ENCODE peak calls at places on chromosomes 3 and 15, in nine cellular contexts. Q, H, X, L, S, Y, A, E and O are unnamed samples.

GRCh38 chr15:85312925-85313324 is 67.5 kb upstream of the AKAP13 start:
- DNase-seq in Q (peak), H (no peak), X (peak), L (peak), S (no peak), Y (no peak), A (peak), E (no peak), O (no peak)

GRCh38 chr3:30970183-30970582 is 75.7 kb upstream of the GADL1 start:
- DNase-seq in Q (peak), H (no peak), X (no peak), L (peak), S (no peak), Y (no peak), A (no peak), E (no peak), O (no peak)

GRCh38 chr3:140276698-140277097 is 341.7 kb downstream of the CLSTN2 start:
- DNase-seq in Q (peak), H (no peak), X (peak), L (no peak), S (no peak), Y (no peak), A (no peak), E (no peak), O (no peak)

GRCh38 chr3:179375091-179375999 is 27.8 kb downstream of the MFN1 start:
- DNase-seq in Q (no peak), H (no peak), X (no peak), L (no peak), S (no peak), Y (no peak), A (no peak), E (no peak), O (no peak)

GRCh38 chr15:68210821-68211655 is 5.9 kb upstream of the CALML4 start:
- DNase-seq in Q (peak), H (no peak), X (no peak), L (peak), S (no peak), Y (no peak), A (peak), E (peak), O (peak)

GRCh38 chr3:141465221-141465620 is 21.6 kb upstream of the RASA2 start:
- DNase-seq in Q (peak), H (no peak), X (no peak), L (no peak), S (no peak), Y (no peak), A (no peak), E (no peak), O (no peak)

GRCh38 chr3:153818338-153818737 is 302.9 kb upstream of the ARHGEF26 start:
- DNase-seq in Q (no peak), H (no peak), X (no peak), L (no peak), S (no peak), Y (no peak), A (no peak), E (no peak), O (no peak)

GRCh38 chr3:128188326-128188725 is 35.0 kb downstream of the EEFSEC start:
- DNase-seq in Q (no peak), H (no peak), X (no peak), L (no peak), S (no peak), Y (no peak), A (no peak), E (no peak), O (peak)

GRCh38 chr3:143961351-143961750 is 10.3 kb upstream of the DIPK2A start:
- DNase-seq in Q (no peak), H (no peak), X (no peak), L (no peak), S (no peak), Y (no peak), A (no peak), E (no peak), O (no peak)

GRCh38 chr3:171175840-171176239 is 149.3 kb upstream of the SLC2A2 start:
- DNase-seq in Q (peak), H (no peak), X (no peak), L (no peak), S (no peak), Y (no peak), A (no peak), E (no peak), O (no peak)

GRCh38 chr3:190481779-190482178 is 32.1 kb upstream of the TMEM207 start:
- DNase-seq in Q (peak), H (no peak), X (no peak), L (no peak), S (no peak), Y (no peak), A (no peak), E (no peak), O (no peak)

GRCh38 chr3:22378869-22379268 is 627.9 kb upstream of the ZNF385D start:
- DNase-seq in Q (no peak), H (no peak), X (no peak), L (no peak), S (no peak), Y (no peak), A (no peak), E (no peak), O (no peak)

GRCh38 chr3:46114324-46114988 is 87.2 kb upstream of the XCR1 start:
- DNase-seq in Q (peak), H (no peak), X (peak), L (no peak), S (peak), Y (no peak), A (peak), E (no peak), O (no peak)

GRCh38 chr3:14366233-14366632 is 36.2 kb upstream of the SLC6A6 start:
- DNase-seq in Q (no peak), H (no peak), X (no peak), L (no peak), S (no peak), Y (no peak), A (no peak), E (no peak), O (no peak)

GRCh38 chr15:74664028-74664616 is 31.7 kb downstream of the EDC3 start:
- DNase-seq in Q (peak), H (no peak), X (peak), L (no peak), S (no peak), Y (no peak), A (peak), E (no peak), O (peak)

GRCh38 chr3:50525987-50526386 is 22.6 kb upstream of the CACNA2D2 start:
- DNase-seq in Q (peak), H (peak), X (peak), L (peak), S (no peak), Y (no peak), A (peak), E (peak), O (peak)

GRCh38 chr3:191470543-191470942 is 9.6 kb downstream of the PYDC2 start:
- DNase-seq in Q (no peak), H (no peak), X (no peak), L (no peak), S (no peak), Y (no peak), A (no peak), E (no peak), O (no peak)

GRCh38 chr15:25408929-25409328 is 29.9 kb downstream of the UBE3A start:
- DNase-seq in Q (peak), H (no peak), X (no peak), L (no peak), S (no peak), Y (no peak), A (no peak), E (no peak), O (no peak)

GRCh38 chr3:8629151-8630021 is 15.2 kb downstream of the SSUH2 start:
- DNase-seq in Q (peak), H (peak), X (peak), L (no peak), S (peak), Y (no peak), A (no peak), E (no peak), O (peak)

GRCh38 chr15:55204464-55204863 is 7.7 kb upstream of the RSL24D1 start:
- DNase-seq in Q (no peak), H (no peak), X (no peak), L (no peak), S (no peak), Y (no peak), A (no peak), E (no peak), O (no peak)

GRCh38 chr15:68224546-68225250 is 4.8 kb downstream of the CLN6 start:
- DNase-seq in Q (no peak), H (peak), X (no peak), L (no peak), S (no peak), Y (no peak), A (no peak), E (peak), O (no peak)

GRCh38 chr3:10185804-10186762 is 21.4 kb downstream of the IRAK2 start:
- DNase-seq in Q (no peak), H (no peak), X (no peak), L (no peak), S (no peak), Y (no peak), A (no peak), E (no peak), O (no peak)

GRCh38 chr15:95266481-95267061 is 1035.2 kb downstream of the MCTP2 start:
- DNase-seq in Q (peak), H (no peak), X (no peak), L (no peak), S (no peak), Y (no peak), A (no peak), E (no peak), O (no peak)

GRCh38 chr3:14391033-14391432 is 11.4 kb upstream of the SLC6A6 start:
- DNase-seq in Q (peak), H (peak), X (peak), L (no peak), S (no peak), Y (no peak), A (peak), E (no peak), O (no peak)

GRCh38 chr3:131903988-131904415 is 130.8 kb downstream of the CPNE4 start:
- DNase-seq in Q (peak), H (no peak), X (peak), L (no peak), S (peak), Y (no peak), A (peak), E (no peak), O (no peak)

GRCh38 chr3:33855884-33856546 is 57.6 kb downstream of the PDCD6IP start:
- DNase-seq in Q (peak), H (no peak), X (peak), L (no peak), S (no peak), Y (no peak), A (no peak), E (no peak), O (no peak)

GRCh38 chr3:144119611-144120010 is 148.0 kb downstream of the DIPK2A start:
- DNase-seq in Q (no peak), H (no peak), X (no peak), L (no peak), S (no peak), Y (no peak), A (no peak), E (no peak), O (no peak)

GRCh38 chr3:125692361-125692760 is 97.1 kb upstream of the OSBPL11 start:
- DNase-seq in Q (no peak), H (no peak), X (no peak), L (no peak), S (no peak), Y (no peak), A (no peak), E (no peak), O (no peak)

GRCh38 chr3:192831801-192832347 is 85.8 kb downstream of the MB21D2 start:
- DNase-seq in Q (peak), H (no peak), X (no peak), L (no peak), S (no peak), Y (no peak), A (no peak), E (no peak), O (no peak)

GRCh38 chr15:84823580-84823878 is 6.4 kb downstream of the ALPK3 start:
- DNase-seq in Q (no peak), H (no peak), X (no peak), L (no peak), S (no peak), Y (no peak), A (no peak), E (no peak), O (no peak)

GRCh38 chr3:42937334-42937733 is 31.4 kb downstream of the ZNF662 start:
- DNase-seq in Q (no peak), H (no peak), X (no peak), L (no peak), S (no peak), Y (no peak), A (no peak), E (no peak), O (no peak)

GRCh38 chr3:55750525-55750924 is 263.4 kb upstream of the WNT5A start:
- DNase-seq in Q (peak), H (peak), X (peak), L (no peak), S (peak), Y (no peak), A (no peak), E (no peak), O (peak)

GRCh38 chr3:66554178-66554577 is 53.4 kb upstream of the LRIG1 start:
- DNase-seq in Q (peak), H (no peak), X (no peak), L (no peak), S (no peak), Y (no peak), A (no peak), E (no peak), O (no peak)

GRCh38 chr3:188137062-188137461 is 16.9 kb upstream of the LPP start:
- DNase-seq in Q (no peak), H (no peak), X (no peak), L (no peak), S (no peak), Y (no peak), A (no peak), E (no peak), O (no peak)

GRCh38 chr15:23857028-23857641 is 170.0 kb upstream of the NDN start:
- DNase-seq in Q (peak), H (no peak), X (peak), L (peak), S (no peak), Y (peak), A (peak), E (peak), O (peak)

GRCh38 chr15:24269166-24269571 is 406.4 kb upstream of the NPAP1 start:
- DNase-seq in Q (no peak), H (peak), X (no peak), L (no peak), S (no peak), Y (no peak), A (no peak), E (no peak), O (no peak)

GRCh38 chr3:105473521-105474223 is 107.0 kb downstream of the ALCAM start:
- DNase-seq in Q (peak), H (no peak), X (peak), L (no peak), S (no peak), Y (no peak), A (no peak), E (no peak), O (no peak)

GRCh38 chr15:68408526-68408925 is 23.4 kb downstream of the ITGA11 start:
- DNase-seq in Q (no peak), H (peak), X (no peak), L (no peak), S (no peak), Y (no peak), A (no peak), E (no peak), O (peak)